ENCODE peak calls at places on chromosomes 16 and 17, in five cellular contexts. H is IMR-90, K is DND-41, D is natural killer cell, W is cardiac muscle cell. F is an unnamed sample.

GRCh38 chr16:88303890-88304819 is 78.6 kb upstream of the ZNF469 start:
- DNase-seq in H (peak; percentile 98), D (no peak), K (no peak), W (peak; percentile 95), F (no peak)

GRCh38 chr16:17258848-17259713 is 211.7 kb downstream of the XYLT1 start:
- DNase-seq in H (peak; percentile 6), K (no peak), W (no peak), D (no peak), F (peak; percentile 55)

GRCh38 chr17:72734611-72735010 is 357.9 kb downstream of the SLC39A11 start:
- DNase-seq in H (no peak), W (no peak), D (no peak), K (no peak), F (no peak)

GRCh38 chr16:23141033-23141432 is 8.2 kb downstream of the USP31 start:
- DNase-seq in K (no peak), W (no peak), H (no peak), D (no peak), F (no peak)

GRCh38 chr16:66588981-66589713 is 9.9 kb downstream of the CMTM2 start:
- DNase-seq in H (peak; percentile 18), W (peak; percentile 44), D (peak; percentile 60), K (peak; percentile 46), F (peak; percentile 56)

GRCh38 chr17:47720754-47721533 is 12.1 kb upstream of the TBX21 start:
- DNase-seq in K (no peak), H (no peak), W (peak; percentile 25), D (peak; percentile 78), F (peak; percentile 62)

GRCh38 chr17:45253879-45254278 is 8.0 kb downstream of the SPATA32 start:
- DNase-seq in D (no peak), H (no peak), K (no peak), W (no peak), F (no peak)

GRCh38 chr17:83068641-83069570 is 10.5 kb upstream of the METRNL start:
- DNase-seq in W (no peak), K (no peak), H (no peak), D (no peak), F (no peak)

GRCh38 chr16:11869657-11870228 is 18.4 kb upstream of the RSL1D1 start:
- DNase-seq in K (no peak), H (no peak), D (no peak), W (no peak), F (no peak)

GRCh38 chr17:12250973-12251372 is 230.3 kb downstream of the MAP2K4 start:
- DNase-seq in W (no peak), D (no peak), K (no peak), H (no peak), F (no peak)

GRCh38 chr16:83926726-83927397 is 26.2 kb upstream of the OSGIN1 start:
- DNase-seq in W (peak; percentile 66), D (peak; percentile 60), K (peak; percentile 46), H (peak; percentile 65), F (peak; percentile 60)

GRCh38 chr17:31299624-31300023 is 2.6 kb upstream of the OMG start:
- DNase-seq in K (no peak), D (no peak), W (no peak), H (no peak), F (no peak)

GRCh38 chr16:67281536-67282446 is 2.5 kb downstream of the PLEKHG4 start:
- DNase-seq in H (no peak), D (no peak), K (no peak), W (no peak), F (no peak)

GRCh38 chr16:49491736-49492089 is 118.1 kb downstream of the C16orf78 start:
- DNase-seq in D (no peak), K (no peak), W (no peak), H (no peak), F (no peak)

GRCh38 chr16:69311533-69312388 is 611 bp downstream of the VPS4A start:
- DNase-seq in K (peak; percentile 32), W (peak; percentile 32), D (no peak), H (no peak), F (no peak)

GRCh38 chr16:46573834-46574159 is 47.4 kb downstream of the SHCBP1 start:
- DNase-seq in D (no peak), H (no peak), W (no peak), K (no peak), F (no peak)

GRCh38 chr17:1736348-1737281 is 6.1 kb upstream of the SERPINF2 start:
- DNase-seq in H (peak; percentile 83), D (no peak), W (peak; percentile 93), K (no peak), F (no peak)

GRCh38 chr16:3590736-3591435 is 13.7 kb upstream of the NLRC3 start:
- DNase-seq in H (no peak), D (no peak), W (no peak), K (no peak), F (no peak)

GRCh38 chr17:58520843-58521430 is 6.5 kb upstream of the MTMR4 start:
- DNase-seq in D (no peak), K (no peak), H (peak; percentile 13), W (peak; percentile 43), F (no peak)

GRCh38 chr16:585351-585750 is 4.5 kb upstream of the RAB40C start:
- DNase-seq in W (no peak), K (no peak), H (no peak), D (no peak), F (no peak)

GRCh38 chr16:85123891-85124635 is 11.8 kb upstream of the CIBAR2 start:
- DNase-seq in D (no peak), H (peak; percentile 87), K (no peak), W (peak; percentile 88), F (no peak)

GRCh38 chr17:13311301-13311700 is 290.4 kb downstream of the HS3ST3A1 start:
- DNase-seq in W (peak; percentile 57), K (no peak), H (peak; percentile 12), D (no peak), F (no peak)

GRCh38 chr16:1786242-1787055 is 3.7 kb downstream of the NUBP2 start:
- DNase-seq in K (no peak), W (no peak), H (no peak), D (peak; percentile 13), F (peak; percentile 15)
- TF ChIP-seq CTCF in K (peak; percentile 10), W (no peak), H (no peak), D (no peak), F (no peak)

DNA sequence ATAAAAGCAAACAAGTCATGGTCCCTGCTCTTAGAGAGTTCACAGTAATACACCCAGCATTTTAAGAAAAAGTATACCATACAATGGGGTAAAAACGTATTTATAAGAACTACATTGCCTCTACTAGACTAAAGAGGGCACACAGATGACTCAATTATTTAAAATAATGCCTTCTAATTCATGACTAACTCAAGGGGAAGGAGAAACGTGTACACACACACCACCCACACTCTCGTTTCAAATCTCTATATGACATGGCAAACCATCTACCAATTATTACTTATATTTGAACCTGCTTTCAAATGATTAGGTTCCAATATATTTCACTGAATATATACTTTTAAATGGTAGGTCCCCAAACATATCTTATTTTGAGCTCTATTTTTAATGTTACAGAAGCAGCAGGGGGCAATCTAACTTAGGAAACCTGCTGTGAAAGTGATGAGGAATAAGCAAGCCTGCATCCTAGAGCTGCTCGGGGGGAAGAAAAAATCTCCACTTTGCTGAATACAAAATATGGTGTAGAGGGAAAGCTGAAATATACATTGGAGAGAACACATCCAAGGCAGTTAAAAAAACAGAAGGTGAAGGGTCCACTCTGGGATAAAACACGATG is 232.4 kb upstream of the PSMD7 start:
- DNase-seq in W (peak; percentile 4), K (no peak), H (peak; percentile 1), D (no peak), F (no peak)
- TF ChIP-seq CTCF in W (no peak), K (peak; percentile 53), H (peak; percentile 12), D (no peak), F (peak; percentile 13)

GRCh38 chr16:25014500-25015147 is 545 bp downstream of the ARHGAP17 start:
- DNase-seq in D (peak; percentile 26), H (peak; percentile 48), W (peak; percentile 52), K (peak; percentile 30), F (no peak)
- TF ChIP-seq CTCF in D (no peak), H (no peak), W (no peak), K (peak; percentile 27), F (no peak)

DNA sequence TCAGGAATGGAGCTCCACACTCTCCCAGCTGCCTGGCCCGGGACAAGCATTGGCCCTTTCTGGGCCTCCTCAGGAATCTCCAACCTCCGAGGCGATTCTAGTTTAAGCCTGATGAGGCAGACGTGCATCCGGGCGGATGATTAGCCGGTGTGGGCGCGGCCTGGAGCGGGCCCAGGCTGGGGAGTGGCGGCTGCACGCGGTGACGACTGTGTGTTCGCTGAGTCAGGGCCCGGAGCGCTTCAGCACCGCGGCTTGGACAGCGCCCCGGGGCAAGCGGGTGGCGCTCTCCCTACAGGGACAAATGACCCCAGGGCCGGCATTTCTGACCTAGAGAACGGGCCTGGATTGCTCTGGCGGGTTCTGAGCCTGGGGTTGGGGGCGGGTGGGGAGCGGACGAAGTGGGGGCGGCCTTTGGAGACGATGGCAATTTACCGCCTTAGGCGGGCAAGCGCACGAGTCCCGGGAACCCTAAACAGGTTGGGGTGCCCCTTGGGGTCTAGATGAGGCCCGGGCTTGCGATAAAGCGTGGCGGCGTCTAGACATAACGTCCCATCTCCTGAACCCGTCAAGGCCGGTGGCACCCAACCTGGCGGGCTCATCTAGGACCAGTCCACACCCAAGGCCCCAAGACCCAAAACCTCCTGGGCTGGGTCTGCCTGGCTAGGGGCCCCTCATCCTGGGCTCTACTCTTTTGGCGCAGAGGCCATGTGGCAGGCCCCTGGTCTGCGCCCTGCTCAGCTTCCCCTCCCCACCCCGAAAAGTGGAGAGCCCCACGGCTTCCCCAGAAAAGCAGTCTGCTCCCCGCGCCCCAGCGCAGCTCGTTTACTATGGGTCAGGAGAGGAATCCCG is 22.3 kb upstream of the ZNHIT3 start:
- DNase-seq in K (no peak), W (peak; percentile 90), D (peak; percentile 52), H (peak; percentile 67), F (peak; percentile 48)
- TF ChIP-seq CTCF in K (no peak), W (peak; percentile 13), D (no peak), H (peak; percentile 18), F (no peak)

DNA sequence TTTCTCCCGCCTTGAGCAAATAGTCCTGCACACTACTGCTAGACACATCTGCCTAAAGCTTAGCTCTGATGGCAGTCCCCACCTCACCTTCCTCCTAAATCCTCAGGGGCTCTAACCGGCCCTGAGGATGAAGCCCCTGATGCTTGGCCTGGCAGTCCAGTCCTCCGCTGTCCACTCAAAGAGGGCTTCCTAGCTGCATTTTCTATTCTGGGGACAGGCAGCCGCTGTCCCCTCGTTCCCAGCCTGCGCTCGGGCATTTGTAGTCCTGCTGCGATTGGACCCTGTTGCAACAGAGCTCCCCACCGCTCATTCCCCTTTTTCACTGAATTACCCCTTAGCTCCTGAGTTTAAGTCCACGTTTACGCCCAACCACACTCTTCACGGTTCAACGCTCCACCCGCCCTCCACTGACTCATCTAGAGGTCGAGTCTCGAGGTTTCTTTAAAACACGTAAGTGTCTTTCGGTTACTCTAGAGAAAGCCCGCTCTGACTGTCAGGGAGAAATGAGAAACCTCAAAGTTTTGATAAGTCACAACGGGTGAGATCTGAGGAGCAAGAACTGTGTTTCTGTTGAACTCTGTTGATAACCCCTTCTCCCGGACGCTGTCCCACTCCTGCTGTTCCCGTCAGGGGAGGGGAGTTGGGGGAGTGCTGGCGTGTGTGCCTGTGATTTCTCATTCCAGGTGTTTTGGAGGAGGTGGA is 4.5 kb downstream of the CCR7 start:
- DNase-seq in W (peak; percentile 77), H (peak; percentile 57), D (peak; percentile 68), K (peak; percentile 70), F (peak; percentile 91)
- TF ChIP-seq CTCF in W (no peak), H (no peak), D (peak; percentile 52), K (no peak), F (no peak)